ENCODE peak calls at places on chromosomes 5 and 9, in seven cellular contexts. F is GM23338, V is HepG2, C is MM.1S, W is SK-N-SH, Y is astrocyte, J is PC-9. U is an unnamed sample. For H4K20me1, the result is how much of the 10 kb centered on the place peaks cover.

GRCh38 chr5:133944263-133945230 is 23.9 kb downstream of the C5orf15 start:
- DNase-seq in F (peak), V (peak), C (peak), W (peak), Y (peak), J (peak), U (peak)

GRCh38 chr5:150208187-150209015 is 18.5 kb downstream of the SLC6A7 start:
- DNase-seq in F (peak), V (no peak), C (no peak), W (no peak), Y (peak), J (no peak), U (no peak)

GRCh38 chr5:172659909-172660628 is 19.0 kb downstream of the NEURL1B start:
- DNase-seq in F (peak), V (peak), C (no peak), W (peak), Y (peak), J (no peak), U (no peak)

GRCh38 chr5:372556-372910 is 51.0 kb downstream of the AHRR start:
- DNase-seq in F (no peak), V (no peak), C (no peak), W (peak), Y (no peak), J (no peak), U (no peak)

GRCh38 chr5:206406-206805 is 11.5 kb downstream of the CCDC127 start:
- DNase-seq in F (no peak), V (no peak), C (no peak), W (no peak), Y (peak), J (no peak), U (no peak)

GRCh38 chr9:88816141-88816540 is 175.1 kb upstream of the S1PR3 start:
- DNase-seq in F (no peak), V (no peak), C (no peak), W (no peak), Y (peak), J (no peak), U (no peak)

GRCh38 chr9:113993838-113994540 is 84.1 kb downstream of the AMBP start:
- DNase-seq in F (no peak), V (no peak), C (peak), W (peak), Y (peak), J (no peak), U (no peak)

GRCh38 chr5:64000096-64000495 is 37.9 kb upstream of the HTR1A start:
- DNase-seq in F (no peak), V (no peak), C (no peak), W (no peak), Y (no peak), J (no peak), U (no peak)

GRCh38 chr9:12631866-12632265 is 61.3 kb upstream of the TYRP1 start:
- DNase-seq in F (no peak), V (no peak), C (no peak), W (no peak), Y (no peak), J (no peak), U (no peak)

GRCh38 chr5:158553946-158554336 is 545.8 kb downstream of the EBF1 start:
- DNase-seq in F (no peak), V (no peak), C (no peak), W (no peak), Y (no peak), J (no peak), U (no peak)
- H2AFZ ChIP-seq in F (peak), V (no peak), C (no peak), W (no peak), Y (no peak), J (no peak), U (no peak)

DNA sequence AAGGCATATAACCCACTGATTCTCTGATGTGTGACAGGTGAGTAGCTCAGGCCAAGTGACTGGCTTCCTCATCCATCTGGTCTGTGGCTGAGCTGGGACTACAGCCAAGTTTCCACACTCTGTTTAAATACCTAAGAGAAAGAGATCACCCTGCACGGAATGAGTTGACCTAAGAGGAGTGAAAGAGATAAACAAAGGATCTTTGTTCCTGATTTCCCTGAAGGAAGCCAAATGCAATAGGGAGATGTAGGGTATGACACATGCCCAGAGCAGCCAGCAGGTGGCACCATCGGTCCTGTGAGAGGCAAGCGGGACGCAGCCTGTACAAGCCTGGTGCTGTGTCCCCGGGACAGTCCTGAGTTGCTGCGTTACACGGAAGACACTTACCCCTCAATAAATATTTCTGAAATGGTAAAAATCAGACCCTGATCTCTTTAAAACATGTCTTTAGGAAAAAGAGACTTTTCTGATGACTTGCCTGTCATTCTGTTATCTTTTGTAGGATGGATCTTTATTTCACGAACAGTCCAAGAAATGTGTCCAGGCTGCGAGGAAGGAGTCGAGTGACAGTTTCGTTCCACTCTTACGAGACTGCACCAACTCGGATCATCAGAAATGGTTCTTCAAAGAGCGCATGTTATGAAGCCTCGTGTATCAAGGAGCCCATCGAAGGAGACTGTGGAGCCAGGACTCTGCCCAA is 41.1 kb downstream of the GALNT12 start:
- DNase-seq in F (peak), V (peak), C (peak), W (peak), Y (peak), J (peak), U (peak)
- H4K20me1 ChIP-seq in F (under half), V (under half), C (under half), W (under half), Y (under half), J (under half), U (under half)

DNA sequence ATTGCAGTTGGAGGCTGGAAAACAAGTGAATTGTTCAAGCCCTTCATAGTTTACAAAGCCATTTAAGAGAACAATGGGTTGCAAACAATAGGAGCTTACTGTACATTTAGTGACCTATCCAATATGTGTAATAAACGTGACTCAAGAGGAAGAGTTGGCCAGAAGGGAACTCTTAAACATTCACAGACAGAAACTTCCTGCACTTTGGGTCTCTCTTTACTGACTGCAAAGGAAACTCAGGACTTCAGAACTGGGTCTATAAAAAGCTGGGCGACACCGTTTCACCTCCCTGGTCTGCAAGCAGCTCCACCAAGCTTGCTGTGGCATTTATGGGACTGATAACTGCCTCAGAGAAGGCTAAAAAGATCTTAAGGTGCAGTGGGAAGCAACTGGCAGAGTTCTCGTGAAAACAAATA is 48.7 kb upstream of the SPATA31D4 start:
- DNase-seq in F (no peak), V (no peak), C (no peak), W (no peak), Y (no peak), J (no peak), U (no peak)
- H3K4me2 ChIP-seq in F (no peak), V (no peak), C (no peak), W (no peak), Y (no peak), J (no peak), U (no peak)

DNA sequence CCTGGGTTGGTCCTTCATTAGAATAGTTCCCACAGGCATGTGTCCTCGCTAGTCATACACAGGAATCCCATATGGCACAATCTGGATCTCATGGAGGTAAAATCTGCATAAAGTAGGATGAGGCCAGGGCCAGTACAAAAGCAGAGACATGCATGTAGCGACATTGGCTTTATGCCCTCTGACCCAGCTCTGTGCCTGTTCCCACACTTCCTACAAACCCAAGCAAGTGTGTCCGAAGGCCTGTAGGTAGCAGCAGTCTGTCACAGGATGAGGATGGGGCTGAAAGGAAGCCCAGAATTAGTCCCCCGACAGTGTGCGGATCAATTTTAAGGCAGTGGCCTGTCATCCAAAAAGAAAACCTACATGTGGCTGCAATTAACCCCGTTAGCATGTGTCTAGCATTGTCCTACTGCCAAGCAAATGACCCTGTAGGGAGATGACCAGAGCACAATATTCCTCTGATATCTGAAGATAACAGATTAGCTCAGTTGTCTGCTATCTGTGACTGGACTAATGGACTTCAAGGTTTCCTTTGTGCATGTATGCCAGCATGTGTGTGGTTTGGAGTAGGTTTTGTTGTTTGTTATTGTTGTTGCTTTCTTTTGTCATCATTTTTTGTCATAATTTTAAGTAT is 178.8 kb downstream of the TMEM161B start:
- DNase-seq in F (peak), V (no peak), C (no peak), W (peak), Y (no peak), J (no peak), U (no peak)
- H2AFZ ChIP-seq in F (no peak), V (no peak), C (no peak), W (no peak), Y (no peak), J (no peak), U (no peak)

GRCh38 chr9:133919253-133920115 is 72.6 kb downstream of the VAV2 start:
- DNase-seq in F (no peak), V (no peak), C (no peak), W (no peak), Y (no peak), J (no peak), U (no peak)
- H4K20me1 ChIP-seq in F (under half), V (under half), C (under half), W (half or more), Y (half or more), J (under half), U (under half)

DNA sequence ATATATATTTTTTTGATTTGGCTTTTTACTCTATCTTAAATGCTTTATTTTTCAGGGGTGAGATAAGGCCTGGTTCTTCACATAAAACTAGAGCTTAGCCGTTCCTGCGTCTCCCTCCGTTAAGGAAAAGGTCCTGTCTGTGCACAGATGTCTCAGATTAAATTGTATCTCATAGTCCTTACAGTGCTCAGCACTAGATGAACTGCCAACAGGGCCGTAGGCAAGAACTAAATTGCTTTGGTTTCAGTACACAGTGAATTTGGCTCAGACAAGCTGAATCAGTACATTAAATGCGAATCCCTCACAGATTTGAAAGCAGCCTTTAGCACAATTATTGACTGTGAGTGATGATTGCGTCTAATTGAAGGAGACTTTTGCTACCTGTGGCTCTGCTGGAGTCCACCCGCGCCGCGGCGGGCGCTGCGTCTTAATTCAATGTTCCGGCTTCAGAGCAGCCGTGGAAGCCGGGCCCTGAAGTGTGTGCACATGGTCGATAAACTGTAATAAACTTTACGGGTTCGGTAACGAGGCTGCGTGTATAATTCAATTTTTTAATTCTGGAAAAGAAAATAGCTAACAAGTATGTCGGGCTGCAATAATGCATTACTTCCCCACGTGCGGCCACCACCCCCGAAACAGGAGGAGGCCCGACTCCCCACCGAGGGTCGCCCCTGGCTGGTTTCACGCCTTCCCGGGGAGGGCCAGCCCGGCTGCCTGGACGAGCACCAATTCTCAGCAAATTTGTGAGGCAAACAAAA is 269.6 kb upstream of the IRX1 start:
- DNase-seq in F (no peak), V (no peak), C (no peak), W (no peak), Y (no peak), J (no peak), U (no peak)
- H3K4me2 ChIP-seq in F (no peak), V (no peak), C (no peak), W (peak), Y (peak), J (no peak), U (no peak)

GRCh38 chr9:33435821-33436277 is 11.5 kb downstream of the AQP3 start:
- DNase-seq in F (no peak), V (no peak), C (no peak), W (no peak), Y (no peak), J (no peak), U (no peak)
- H2AFZ ChIP-seq in F (peak), V (no peak), C (no peak), W (no peak), Y (no peak), J (no peak), U (no peak)

DNA sequence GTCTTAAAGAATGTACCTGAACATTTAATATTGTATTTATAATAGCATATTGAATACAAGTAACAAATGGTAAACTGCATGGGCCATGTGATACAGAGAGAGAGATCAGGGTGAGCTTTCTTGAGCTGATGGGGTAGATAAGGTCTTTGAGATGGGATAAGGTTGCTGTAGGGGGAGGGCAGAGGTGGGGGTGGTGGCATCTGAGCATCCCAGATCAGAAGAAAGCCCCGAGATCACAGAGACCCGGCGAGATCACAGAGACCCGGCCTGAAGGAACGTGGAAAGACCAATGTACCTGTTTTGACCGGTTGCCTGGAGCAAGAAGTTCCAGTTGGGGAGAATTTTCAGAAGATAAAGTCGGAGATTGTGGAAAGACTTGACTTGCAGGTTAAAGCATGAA is 6.6 kb downstream of the SMARCA2 start:
- DNase-seq in F (no peak), V (no peak), C (no peak), W (no peak), Y (no peak), J (no peak), U (peak)
- H4K20me1 ChIP-seq in F (under half), V (under half), C (under half), W (under half), Y (under half), J (under half), U (half or more)

DNA sequence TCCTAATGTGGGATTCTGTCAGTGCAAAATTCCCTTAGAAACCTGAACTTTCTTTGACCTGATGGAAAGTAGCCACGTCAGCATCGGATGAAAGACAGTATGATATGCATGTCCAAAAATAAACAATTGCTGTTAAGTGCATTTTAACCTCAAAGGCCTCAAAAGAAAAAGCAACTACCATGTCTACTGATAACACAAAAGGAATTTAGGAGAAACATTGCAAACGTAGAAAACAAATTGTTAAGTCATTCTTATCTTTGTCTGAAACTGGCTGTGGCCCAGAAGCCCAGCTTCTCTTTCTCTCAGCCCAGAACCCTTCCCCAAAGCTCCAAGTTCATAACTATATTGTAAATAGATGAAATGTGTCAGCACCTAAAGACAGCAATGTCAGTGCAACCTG is 11.1 kb upstream of the LHFPL2 start:
- DNase-seq in F (no peak), V (peak), C (peak), W (no peak), Y (peak), J (no peak), U (no peak)
- H3K4me2 ChIP-seq in F (no peak), V (no peak), C (no peak), W (no peak), Y (peak), J (no peak), U (no peak)

U was measured in DND-41.